ENCODE peak calls at places on chromosome 22, in five cellular contexts. F, V, L, I and Y are unnamed samples.

GRCh38 chr22:46726066-46726985 is 11.7 kb downstream of the CERK start:
- DNase-seq in V (no peak), F (no peak), L (no peak), I (no peak), Y (no peak)

GRCh38 chr22:44132724-44133123 is 48.0 kb upstream of the PARVG start:
- DNase-seq in V (no peak), L (no peak), F (peak; percentile 11), I (no peak), Y (no peak)

GRCh38 chr22:31647516-31647915 is 14.5 kb downstream of the PISD start:
- DNase-seq in V (no peak), L (no peak), F (no peak), I (no peak), Y (no peak)

GRCh38 chr22:36818010-36818642 is 1.3 kb upstream of the PVALB start:
- DNase-seq in V (no peak), L (no peak), I (no peak), F (no peak), Y (no peak)

GRCh38 chr22:32700186-32700882 is 101.2 kb upstream of the TIMP3 start:
- DNase-seq in F (no peak), L (no peak), I (no peak), V (no peak), Y (no peak)

GRCh38 chr22:29872989-29873388 is 10.0 kb upstream of the MTMR3 start:
- DNase-seq in L (no peak), V (no peak), I (no peak), F (no peak), Y (no peak)

GRCh38 chr22:36204001-36204640 is 2.5 kb upstream of the APOL4 start:
- DNase-seq in I (no peak), F (no peak), L (no peak), V (no peak), Y (no peak)

GRCh38 chr22:19970479-19971275 is 29.1 kb upstream of the TXNRD2 start:
- DNase-seq in V (peak; percentile 59), F (peak; percentile 89), I (peak; percentile 75), L (peak; percentile 74), Y (no peak)

GRCh38 chr22:26169312-26170111 is at the start of gene SEZ6L:
- DNase-seq in F (peak; percentile 68), V (no peak), I (no peak), L (no peak), Y (no peak)

GRCh38 chr22:49368976-49369725 is 458.5 kb downstream of the BRD1 start:
- DNase-seq in F (no peak), L (peak; percentile 22), I (peak; percentile 5), V (peak; percentile 9), Y (no peak)

GRCh38 chr22:49991907-49992533 is 20.5 kb downstream of the IL17REL start:
- DNase-seq in V (no peak), I (no peak), L (peak; percentile 10), F (no peak), Y (no peak)

GRCh38 chr22:29503811-29504372 is 23.9 kb downstream of the NEFH start:
- DNase-seq in F (no peak), L (no peak), I (no peak), V (no peak), Y (no peak)

GRCh38 chr22:50691521-50691920 is 18.9 kb downstream of the SHANK3 start:
- DNase-seq in F (no peak), I (peak; percentile 12), V (peak; percentile 29), L (no peak), Y (no peak)

GRCh38 chr22:31921106-31921505 is 23.2 kb upstream of the YWHAH start:
- DNase-seq in V (no peak), I (no peak), L (no peak), F (no peak), Y (no peak)

GRCh38 chr22:36452473-36453265 is 28.8 kb downstream of the TXN2 start:
- DNase-seq in V (no peak), F (no peak), I (no peak), L (no peak), Y (no peak)

GRCh38 chr22:46686221-46686872 is 51.7 kb downstream of the CERK start:
- DNase-seq in I (peak; percentile 60), V (no peak), L (peak; percentile 76), F (peak; percentile 71), Y (no peak)

GRCh38 chr22:29733362-29734322 is 13.8 kb downstream of the CABP7 start:
- DNase-seq in F (no peak), I (peak; percentile 38), L (no peak), V (no peak), Y (no peak)

GRCh38 chr22:27990451-27990840 is 71.4 kb upstream of the PITPNB start:
- DNase-seq in V (no peak), F (peak; percentile 58), L (peak; percentile 16), I (no peak), Y (no peak)
- H3K27ac ChIP-seq in V (peak overlapping the region; percentile 46), F (peak overlapping the region; percentile 71), L (peak overlapping the region; percentile 28), I (no peak overlapping the region), Y (peak overlapping the region; percentile 3)

DNA sequence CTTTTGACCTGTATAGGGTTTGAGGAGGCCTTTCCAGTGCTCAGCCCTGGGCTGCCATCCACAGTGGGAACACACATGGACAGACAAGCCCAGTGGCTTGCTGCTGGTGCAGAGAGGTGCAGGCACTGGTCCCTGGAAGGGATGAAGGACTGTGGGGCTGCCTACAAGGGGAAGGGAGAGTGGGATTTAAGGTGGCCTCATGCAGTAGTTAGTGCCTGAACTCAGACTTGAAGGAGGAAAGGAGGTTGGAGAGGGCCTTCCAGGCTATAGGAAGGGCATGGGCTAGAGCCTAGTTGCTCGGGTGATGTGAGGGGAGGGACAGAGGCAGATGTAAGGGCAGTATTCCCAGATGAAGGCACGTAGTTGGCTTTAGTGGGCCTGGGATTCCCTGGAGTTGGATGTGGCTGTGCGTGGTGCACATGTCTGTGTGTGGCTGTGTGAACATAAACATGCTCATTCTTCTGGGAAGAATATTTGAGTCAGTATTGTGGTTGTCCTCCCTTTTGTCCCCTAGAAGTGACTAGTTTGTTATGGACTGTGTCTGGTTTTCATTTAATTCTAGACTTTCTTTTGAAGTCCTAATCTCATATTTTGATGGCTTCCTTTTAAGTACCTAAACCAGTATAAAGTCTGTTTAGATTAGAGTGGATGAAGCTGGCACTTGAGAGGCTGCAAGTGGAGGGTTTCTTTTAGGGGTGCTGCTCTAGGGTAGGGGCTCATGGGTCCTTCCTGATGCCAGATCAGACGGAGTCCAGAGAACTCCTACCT is 18.4 kb downstream of the YDJC start:
- DNase-seq in I (no peak), F (no peak), L (no peak), V (no peak), Y (no peak)
- TF ChIP-seq POLR2A in I (no peak), F (no peak), L (no peak), V (no peak), Y (no peak)

DNA sequence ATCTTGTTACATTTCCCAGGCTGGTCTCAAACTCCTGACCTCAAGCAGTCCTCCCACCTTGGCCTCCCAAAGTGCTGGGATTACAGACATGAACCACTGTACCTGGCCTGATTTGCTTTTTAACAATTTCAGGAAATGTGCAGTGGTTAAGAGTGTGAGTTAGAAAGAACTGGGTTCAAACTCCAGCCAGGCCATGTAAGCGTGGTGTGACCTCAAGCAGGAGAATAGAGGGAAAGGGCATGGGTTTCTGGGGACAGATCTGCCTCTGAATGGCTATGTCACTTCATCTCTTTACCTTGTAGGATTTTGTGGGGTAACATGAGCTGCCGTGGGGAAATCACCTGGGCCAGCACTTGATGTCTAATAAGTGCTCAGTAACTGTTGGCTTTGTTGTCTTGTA is 9.3 kb downstream of the SNRPD3 start:
- DNase-seq in L (no peak), I (no peak), F (no peak), V (no peak), Y (no peak)
- H3K27ac ChIP-seq in L (no peak overlapping the region), I (no peak overlapping the region), F (peak overlapping the region; percentile 77), V (no peak overlapping the region), Y (peak overlapping the region; percentile 18)

GRCh38 chr22:17171313-17172171 is 12.5 kb upstream of the HDHD5 start:
- DNase-seq in I (peak; percentile 91), F (peak; percentile 97), L (peak; percentile 90), V (peak; percentile 79), Y (peak; percentile 42)
- TF ChIP-seq POLR2A in I (peak; percentile 73), F (no peak), L (no peak), V (peak; percentile 71), Y (no peak)

GRCh38 chr22:22111983-22112382 is 129.4 kb upstream of the TOP3B start:
- DNase-seq in L (no peak), I (no peak), F (no peak), V (no peak), Y (no peak)
- H3K27ac ChIP-seq in L (no peak overlapping the region), I (no peak overlapping the region), F (no peak overlapping the region), V (no peak overlapping the region), Y (no peak overlapping the region)